ENCODE peak calls at places on chromosomes 6 and 20, in ten cellular contexts. B is HFF-Myc, H is progenitor cell of endocrine pancreas, U is GM23338, J is AG09319, S is Panc1, K is neural crest cell, G is psoas muscle, M is fibroblast of mammary gland, W is GM12878. A is an unnamed sample.
A peak's percentile ranks its signal among the peaks of the same experiment; 100 is the strongest.

GRCh38 chr20:62924567-62925419 is 1.5 kb downstream of the DIDO1 start:
- DNase-seq in K (no peak), J (no peak), H (no peak), B (no peak), S (no peak), M (peak; percentile 47), U (no peak), W (no peak), G (no peak), A (no peak)

GRCh38 chr6:83192456-83192855 is 609 bp downstream of the PGM3 start:
- DNase-seq in H (no peak), K (no peak), J (no peak), G (no peak), U (no peak), B (no peak), M (peak; percentile 41), W (no peak), S (no peak), A (no peak)

GRCh38 chr6:158630944-158631616 is 13.5 kb downstream of the DYNLT1 start:
- DNase-seq in H (no peak), U (no peak), J (no peak), S (no peak), B (no peak), K (no peak), M (peak; percentile 73), W (no peak), G (peak; percentile 66), A (no peak)

GRCh38 chr20:18801516-18801915 is 12.1 kb upstream of the SCP2D1 start:
- DNase-seq in W (no peak), M (no peak), J (no peak), K (no peak), B (no peak), H (no peak), S (no peak), G (no peak), U (no peak), A (no peak)

GRCh38 chr6:152094276-152094675 is 286.8 kb downstream of the ESR1 start:
- DNase-seq in J (no peak), H (no peak), U (no peak), W (no peak), S (no peak), B (no peak), K (no peak), G (no peak), M (no peak), A (no peak)

GRCh38 chr20:38452880-38453624 is 17.9 kb upstream of the SNHG17 start:
- DNase-seq in B (no peak), W (no peak), U (no peak), G (no peak), H (no peak), M (peak; percentile 69), J (no peak), S (no peak), K (no peak), A (no peak)

GRCh38 chr6:186221-186965 is 105.9 kb upstream of the DUSP22 start:
- DNase-seq in U (no peak), K (no peak), H (no peak), G (no peak), S (no peak), W (no peak), J (no peak), B (no peak), M (no peak), A (no peak)

GRCh38 chr6:24140572-24140971 is 14.6 kb downstream of the NRSN1 start:
- DNase-seq in K (no peak), J (no peak), H (no peak), U (peak; percentile 37), M (no peak), S (no peak), B (no peak), G (peak; percentile 83), W (no peak), A (no peak)

GRCh38 chr20:25207149-25207959 is 11.8 kb downstream of the ENTPD6 start:
- DNase-seq in U (no peak), H (no peak), M (no peak), G (no peak), W (no peak), K (no peak), S (no peak), J (no peak), B (no peak), A (no peak)

GRCh38 chr6:151269318-151269995 is 29.7 kb downstream of the AKAP12 start:
- DNase-seq in H (no peak), M (peak; percentile 94), W (no peak), G (no peak), S (no peak), J (peak; percentile 85), U (no peak), K (no peak), B (peak; percentile 3), A (peak; percentile 74)

GRCh38 chr6:160431791-160432404 is 83.7 kb downstream of the SLC22A3 start:
- DNase-seq in K (no peak), S (no peak), W (no peak), M (peak; percentile 93), G (no peak), J (no peak), B (no peak), H (no peak), U (no peak), A (no peak)

GRCh38 chr20:58441723-58442122 is 52.7 kb downstream of the VAPB start:
- DNase-seq in B (no peak), W (no peak), G (no peak), H (no peak), M (no peak), J (no peak), S (no peak), U (no peak), K (no peak), A (no peak)

GRCh38 chr6:136975089-136975715 is 53.1 kb downstream of the SLC35D3 start:
- DNase-seq in S (no peak), J (no peak), U (no peak), G (no peak), M (no peak), H (no peak), K (no peak), W (no peak), B (no peak), A (no peak)

GRCh38 chr20:10715035-10715434 is 41.2 kb upstream of the JAG1 start:
- DNase-seq in S (no peak), K (no peak), G (no peak), U (no peak), M (peak; percentile 56), B (no peak), J (no peak), H (no peak), W (no peak), A (no peak)

GRCh38 chr6:73523434-73524123 is 2.7 kb upstream of the EEF1A1 start:
- DNase-seq in M (peak; percentile 46), G (peak; percentile 72), U (peak; percentile 76), W (no peak), K (no peak), H (peak; percentile 18), S (no peak), J (no peak), B (no peak), A (no peak)

GRCh38 chr6:157514659-157515496 is 133.9 kb downstream of the ZDHHC14 start:
- DNase-seq in K (no peak), G (peak; percentile 78), W (no peak), S (peak; percentile 33), M (peak; percentile 74), J (peak; percentile 23), B (no peak), U (no peak), H (no peak), A (peak; percentile 27)

DNA sequence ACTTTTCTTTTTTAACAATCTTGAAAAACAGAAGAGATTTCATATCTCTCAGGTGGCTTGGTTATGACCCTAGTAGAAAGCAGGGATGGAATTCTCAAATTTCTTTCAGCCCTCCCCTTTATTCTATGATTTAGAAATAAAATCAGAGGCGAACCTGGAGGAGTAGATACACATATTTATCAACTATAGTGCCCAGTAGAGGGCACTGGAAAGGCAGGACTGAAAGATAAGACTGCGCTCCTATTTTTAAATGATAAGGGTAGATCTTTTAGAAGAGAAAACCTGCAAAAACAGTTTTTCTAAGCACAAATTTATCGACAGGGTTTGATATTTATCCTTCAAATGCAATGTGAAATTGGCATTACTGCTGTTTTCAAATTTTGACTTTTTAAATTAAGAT is 1296.6 kb downstream of the EPHA7 start:
- DNase-seq in J (no peak), M (no peak), B (no peak), S (no peak), H (no peak), W (no peak), U (peak; percentile 59), G (no peak), K (no peak), A (no peak)
- TF ChIP-seq CTCF in J (no peak), M (no peak), B (no peak), S (peak; percentile 48), H (peak; percentile 53), W (peak; percentile 29), U (peak; percentile 67), G (peak; percentile 6), K (peak; percentile 66), A (no peak)

DNA sequence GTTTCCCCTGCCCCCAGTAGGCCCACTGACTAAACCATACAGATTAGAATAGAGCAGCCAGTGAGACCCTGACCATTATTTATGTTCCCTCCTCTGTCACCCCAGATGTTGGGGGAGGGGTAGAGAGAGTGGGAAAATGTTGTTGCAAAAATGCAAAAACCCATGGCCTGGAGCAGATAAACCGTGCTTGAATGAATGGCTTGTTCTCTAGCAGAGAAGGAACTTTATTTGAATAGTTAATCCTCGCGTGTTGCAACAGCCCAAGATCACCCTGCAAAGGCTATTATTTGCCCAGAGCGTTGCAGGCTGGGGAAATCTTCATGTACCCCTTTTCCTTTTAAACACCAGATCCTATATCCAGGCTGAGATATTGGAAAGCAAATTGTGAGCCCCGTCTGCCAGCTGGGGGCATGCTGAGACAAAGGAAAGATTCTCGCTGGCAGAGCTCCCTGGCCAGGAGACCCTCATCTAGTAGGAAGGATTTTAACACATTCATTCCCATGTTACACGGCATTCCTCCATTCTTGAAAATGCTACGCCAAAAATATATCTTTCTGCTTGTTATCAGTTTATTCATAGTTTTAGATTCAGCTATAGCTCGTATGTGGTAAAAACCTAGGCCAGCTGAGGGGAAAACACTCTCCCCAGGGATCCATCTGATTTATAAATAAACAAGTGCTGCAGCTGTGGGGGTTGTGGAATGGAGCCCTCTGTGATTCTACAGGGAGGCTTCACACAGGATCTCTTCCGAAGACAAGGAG is 53.0 kb downstream of the LINC00237 start:
- DNase-seq in U (peak; percentile 60), H (no peak), M (no peak), G (no peak), J (no peak), S (no peak), B (no peak), K (peak; percentile 8), W (no peak), A (no peak)
- TF ChIP-seq CTCF in U (peak; percentile 41), H (no peak), M (no peak), G (no peak), J (no peak), S (peak; percentile 13), B (no peak), K (no peak), W (no peak), A (no peak)

GRCh38 chr6:89311853-89312531 is 3.1 kb downstream of the GABRR2 start:
- DNase-seq in U (peak; percentile 88), G (peak; percentile 68), K (peak; percentile 30), B (peak; percentile 51), H (peak; percentile 44), J (no peak), M (peak; percentile 64), S (no peak), W (no peak), A (no peak)
- TF ChIP-seq CTCF in U (peak; percentile 81), G (peak; percentile 53), K (peak; percentile 52), B (peak; percentile 66), H (peak; percentile 70), J (peak; percentile 68), M (peak; percentile 74), S (peak; percentile 80), W (no peak), A (peak; percentile 75)

GRCh38 chr20:17460119-17460518 is 71.1 kb downstream of the BFSP1 start:
- DNase-seq in B (no peak), J (no peak), K (no peak), H (no peak), W (no peak), G (no peak), S (no peak), U (no peak), M (no peak), A (no peak)
- TF ChIP-seq CTCF in B (no peak), J (no peak), K (no peak), H (no peak), W (no peak), G (no peak), S (no peak), U (no peak), M (no peak), A (no peak)

A was measured in AG09309.